ENCODE peak calls at places on chromosomes 4 and X, in nine cellular contexts. N is HepG2, O is IMR-90, C is lower lobe of right lung, I is left lung, R is sigmoid colon, Y is keratinocyte, H is adrenal gland, S is neuronal stem cell. J is an unnamed sample.
A peak's percentile ranks its signal among the peaks of the same experiment; 100 is the strongest.

GRCh38 chrX:74422576-74423288 is 1.4 kb downstream of the SLC16A2 start:
- DNase-seq in N (peak; percentile 4), O (peak; percentile 66), C (peak; percentile 52), I (peak; percentile 81), R (peak; percentile 90), Y (no peak), H (peak; percentile 81), S (peak; percentile 42), J (peak; percentile 43)

GRCh38 chr4:106898621-106899230 is 137.4 kb downstream of the DKK2 start:
- DNase-seq in N (peak; percentile 32), O (peak; percentile 53), C (no peak), I (no peak), R (no peak), Y (peak; percentile 9), H (no peak), S (peak; percentile 50), J (no peak)

GRCh38 chr4:74123065-74123728 is 24.2 kb upstream of the CXCL2 start:
- DNase-seq in N (peak; percentile 47), O (peak; percentile 15), C (no peak), I (no peak), R (no peak), Y (no peak), H (no peak), S (no peak), J (peak; percentile 28)

GRCh38 chr4:114785570-114785969 is 187.0 kb downstream of the UGT8 start:
- DNase-seq in N (no peak), O (no peak), C (no peak), I (no peak), R (no peak), Y (no peak), H (no peak), S (no peak), J (no peak)

GRCh38 chr4:125826801-125827200 is 512.0 kb downstream of the FAT4 start:
- DNase-seq in N (no peak), O (peak; percentile 19), C (no peak), I (no peak), R (no peak), Y (no peak), H (no peak), S (no peak), J (no peak)

GRCh38 chr4:42953316-42953715 is 60.8 kb downstream of the GRXCR1 start:
- DNase-seq in N (no peak), O (no peak), C (no peak), I (no peak), R (no peak), Y (no peak), H (no peak), S (no peak), J (no peak)

GRCh38 chrX:124328765-124329164 is 3.7 kb upstream of the TEX13D start:
- DNase-seq in N (no peak), O (no peak), C (no peak), I (no peak), R (no peak), Y (peak; percentile 50), H (no peak), S (no peak), J (no peak)

GRCh38 chr4:16722386-16722785 is 176.1 kb downstream of the LDB2 start:
- DNase-seq in N (no peak), O (no peak), C (no peak), I (no peak), R (no peak), Y (no peak), H (no peak), S (no peak), J (no peak)

GRCh38 chr4:159353422-159354116 is 250.7 kb downstream of the RAPGEF2 start:
- DNase-seq in N (no peak), O (no peak), C (no peak), I (no peak), R (no peak), Y (no peak), H (no peak), S (no peak), J (no peak)

GRCh38 chrX:153462291-153462690 is 8.1 kb downstream of the HAUS7 start:
- DNase-seq in N (no peak), O (no peak), C (no peak), I (no peak), R (no peak), Y (no peak), H (no peak), S (no peak), J (no peak)

GRCh38 chrX:1564750-1565683 is 26.4 kb upstream of the AKAP17A start:
- DNase-seq in N (no peak), O (no peak), C (no peak), I (no peak), R (no peak), Y (no peak), H (no peak), S (no peak), J (no peak)

GRCh38 chr4:105191621-105192210 is 45.0 kb downstream of the TET2 start:
- DNase-seq in N (no peak), O (peak; percentile 72), C (no peak), I (no peak), R (no peak), Y (no peak), H (no peak), S (no peak), J (no peak)

GRCh38 chr4:15469402-15470148 is at the start of gene CC2D2A:
- DNase-seq in N (no peak), O (peak; percentile 69), C (no peak), I (no peak), R (no peak), Y (no peak), H (peak; percentile 58), S (peak; percentile 29), J (no peak)

GRCh38 chr4:174631901-174632758 is 109.8 kb upstream of the HPGD start:
- DNase-seq in N (peak; percentile 20), O (peak; percentile 23), C (no peak), I (no peak), R (no peak), Y (no peak), H (no peak), S (peak; percentile 9), J (no peak)

GRCh38 chr4:94519925-94520789 is 68.4 kb downstream of the PDLIM5 start:
- DNase-seq in N (no peak), O (no peak), C (no peak), I (no peak), R (no peak), Y (no peak), H (no peak), S (no peak), J (no peak)

GRCh38 chrX:100265179-100265578 is 144.9 kb downstream of the PCDH19 start:
- DNase-seq in N (no peak), O (no peak), C (no peak), I (no peak), R (no peak), Y (no peak), H (no peak), S (no peak), J (no peak)

GRCh38 chr4:154312246-154312645 is 179.4 kb downstream of the DCHS2 start:
- DNase-seq in N (no peak), O (no peak), C (no peak), I (no peak), R (no peak), Y (no peak), H (no peak), S (no peak), J (no peak)

DNA sequence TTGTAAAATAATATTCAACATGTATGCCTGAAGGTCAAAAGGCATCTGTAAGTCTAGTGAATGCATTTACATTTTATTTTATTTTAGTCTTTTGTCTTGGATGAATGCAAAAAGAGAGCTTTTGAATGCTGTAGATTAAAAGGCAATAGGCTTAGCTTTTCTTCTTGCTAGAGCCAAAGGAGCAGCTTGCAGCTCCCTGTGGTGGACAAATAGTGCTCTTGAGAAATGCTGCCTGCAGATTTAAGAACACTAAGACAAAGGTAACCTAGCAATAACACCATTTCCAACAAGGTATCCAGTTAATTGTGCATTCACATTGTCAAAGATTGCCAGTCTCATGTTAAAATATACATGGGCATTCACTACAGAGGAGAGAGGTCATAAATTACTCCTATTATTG is 859.2 kb upstream of the PRKX start:
- DNase-seq in N (no peak), O (no peak), C (no peak), I (no peak), R (no peak), Y (no peak), H (no peak), S (peak; percentile 3), J (no peak)
- H3K27ac ChIP-seq in N (no peak overlapping the region), O (no peak overlapping the region), C (no peak overlapping the region), I (no peak overlapping the region), R (no peak overlapping the region), Y (no peak overlapping the region), H (no peak overlapping the region), S (no peak overlapping the region), J (no peak overlapping the region)

DNA sequence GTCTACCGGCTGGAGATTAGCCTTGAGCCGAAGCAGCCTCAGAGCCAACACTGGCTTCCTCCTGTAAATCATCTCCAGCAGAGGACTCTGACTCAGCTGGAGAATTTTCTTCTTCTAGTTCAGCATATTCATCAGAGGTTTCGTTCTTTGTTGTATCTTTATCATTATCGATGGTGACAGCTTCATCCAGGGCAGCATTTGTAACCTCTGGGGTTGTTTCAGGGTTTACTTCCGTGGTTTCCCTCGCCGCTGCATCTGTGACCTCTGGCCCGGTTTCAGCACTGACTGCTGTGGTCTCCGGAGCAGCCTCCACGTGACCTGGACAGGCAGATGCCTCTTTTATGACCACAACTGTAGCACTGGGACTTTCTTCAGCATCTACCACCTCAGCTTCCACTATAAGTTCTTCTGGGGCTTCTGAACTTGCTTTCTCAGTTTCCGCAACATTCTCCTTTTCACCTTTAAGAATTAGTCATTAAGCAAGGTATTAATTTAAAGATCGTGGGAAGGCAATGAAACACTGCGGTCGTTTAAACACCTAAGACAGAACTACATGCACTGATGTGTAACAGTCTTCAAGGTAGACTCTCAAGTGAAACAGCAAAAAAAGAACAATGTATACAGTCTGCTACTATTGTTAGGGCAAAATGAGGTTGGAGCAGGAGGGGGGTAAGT is 13.3 kb downstream of the MGARP start:
- DNase-seq in N (peak; percentile 54), O (peak; percentile 86), C (peak; percentile 82), I (peak; percentile 84), R (peak; percentile 90), Y (no peak), H (peak; percentile 94), S (no peak), J (peak; percentile 76)
- H3K4me3 ChIP-seq in N (peak overlapping the region; percentile 69), O (peak overlapping the region; percentile 38), C (peak overlapping the region; percentile 38), I (peak overlapping the region; percentile 22), R (peak overlapping the region; percentile 21), Y (peak overlapping the region; percentile 47), H (peak overlapping the region; percentile 5), S (no peak overlapping the region), J (peak overlapping the region; percentile 35)

GRCh38 chr4:26050212-26050643 is 136.2 kb downstream of the SMIM20 start:
- DNase-seq in N (no peak), O (no peak), C (peak; percentile 82), I (no peak), R (peak; percentile 77), Y (no peak), H (peak; percentile 61), S (no peak), J (peak; percentile 70)
- H3K27ac ChIP-seq in N (no peak overlapping the region), O (no peak overlapping the region), C (no peak overlapping the region), I (no peak overlapping the region), R (peak overlapping the region; percentile 84), Y (no peak overlapping the region), H (no peak overlapping the region), S (no peak overlapping the region), J (peak overlapping the region; percentile 78)

GRCh38 chrX:29662101-29662500 is 553.3 kb upstream of the MAGEB2 start:
- DNase-seq in N (no peak), O (peak; percentile 82), C (no peak), I (no peak), R (no peak), Y (peak; percentile 69), H (no peak), S (no peak), J (no peak)
- H3K4me3 ChIP-seq in N (no peak overlapping the region), O (no peak overlapping the region), C (no peak overlapping the region), I (no peak overlapping the region), R (no peak overlapping the region), Y (no peak overlapping the region), H (no peak overlapping the region), S (no peak overlapping the region), J (no peak overlapping the region)

GRCh38 chr4:134812611-134813010 is 611.0 kb upstream of the PABPC4L start:
- DNase-seq in N (no peak), O (no peak), C (no peak), I (no peak), R (no peak), Y (no peak), H (no peak), S (no peak), J (no peak)
- H3K27ac ChIP-seq in N (no peak overlapping the region), O (no peak overlapping the region), C (no peak overlapping the region), I (no peak overlapping the region), R (no peak overlapping the region), Y (no peak overlapping the region), H (no peak overlapping the region), S (no peak overlapping the region), J (no peak overlapping the region)